ENCODE peak calls at places on chromosomes 1 and 21, in seven cellular contexts. C, D, M, A, F, Q and V are unnamed samples.

GRCh38 chr1:209688746-209689234 is 13.6 kb downstream of the G0S2 start:
- DNase-seq in C (no peak), D (peak; percentile 73), M (peak; percentile 51), A (no peak), F (no peak), Q (no peak), V (no peak)

GRCh38 chr21:33185852-33186251 is 43.9 kb upstream of the IFNAR2 start:
- DNase-seq in C (no peak), D (no peak), M (no peak), A (no peak), F (no peak), Q (no peak), V (no peak)

GRCh38 chr21:25960423-25960822 is 210.1 kb downstream of the APP start:
- DNase-seq in C (no peak), D (no peak), M (no peak), A (no peak), F (no peak), Q (no peak), V (no peak)

GRCh38 chr1:226985239-226985838 is 45.2 kb downstream of the COQ8A start:
- DNase-seq in C (no peak), D (no peak), M (no peak), A (no peak), F (peak; percentile 84), Q (no peak), V (no peak)

GRCh38 chr1:233704125-233704881 is 90.4 kb downstream of the KCNK1 start:
- DNase-seq in C (no peak), D (peak; percentile 6), M (peak; percentile 22), A (no peak), F (peak; percentile 80), Q (no peak), V (no peak)

GRCh38 chr1:170168263-170168662 is 22.5 kb downstream of the NTMT2 start:
- DNase-seq in C (no peak), D (peak; percentile 45), M (peak; percentile 48), A (no peak), F (no peak), Q (no peak), V (no peak)

GRCh38 chr1:223343692-223344091 is 20.3 kb downstream of the SUSD4 start:
- DNase-seq in C (no peak), D (peak; percentile 42), M (no peak), A (no peak), F (no peak), Q (no peak), V (no peak)

GRCh38 chr1:11298390-11299224 is 25.6 kb downstream of the UBIAD1 start:
- DNase-seq in C (no peak), D (no peak), M (no peak), A (no peak), F (no peak), Q (no peak), V (no peak)

GRCh38 chr1:17606826-17607440 is 67.4 kb downstream of the ARHGEF10L start:
- DNase-seq in C (peak; percentile 84), D (peak; percentile 77), M (peak; percentile 24), A (peak; percentile 88), F (no peak), Q (peak; percentile 72), V (peak; percentile 24)

GRCh38 chr1:19504796-19505693 is 19.7 kb upstream of the CAPZB start:
- DNase-seq in C (no peak), D (peak; percentile 99), M (peak; percentile 96), A (no peak), F (no peak), Q (peak; percentile 81), V (no peak)

GRCh38 chr1:163414778-163415177 is 93.0 kb downstream of the NUF2 start:
- DNase-seq in C (no peak), D (no peak), M (no peak), A (no peak), F (no peak), Q (no peak), V (no peak)

GRCh38 chr1:25566730-25567341 is 23.4 kb downstream of the LDLRAP1 start:
- DNase-seq in C (peak; percentile 83), D (peak; percentile 43), M (peak; percentile 81), A (peak; percentile 92), F (no peak), Q (peak; percentile 73), V (peak; percentile 74)

GRCh38 chr1:18200136-18200717 is 92.6 kb downstream of the IGSF21 start:
- DNase-seq in C (no peak), D (no peak), M (no peak), A (no peak), F (no peak), Q (no peak), V (no peak)

GRCh38 chr21:32735524-32735923 is 7.7 kb upstream of the SYNJ1 start:
- DNase-seq in C (no peak), D (no peak), M (no peak), A (no peak), F (no peak), Q (no peak), V (no peak)

GRCh38 chr1:197838836-197839235 is 63.6 kb upstream of the DENND1B start:
- DNase-seq in C (no peak), D (peak; percentile 70), M (peak; percentile 75), A (no peak), F (no peak), Q (no peak), V (no peak)

GRCh38 chr1:223870617-223871574 is 25.1 kb upstream of the TP53BP2 start:
- DNase-seq in C (no peak), D (peak; percentile 10), M (no peak), A (peak; percentile 65), F (peak; percentile 80), Q (no peak), V (no peak)

GRCh38 chr1:153125536-153125935 is 12.2 kb upstream of the SPRR2F start:
- DNase-seq in C (no peak), D (no peak), M (no peak), A (no peak), F (no peak), Q (no peak), V (no peak)

GRCh38 chr1:117857434-117857833 is 72.0 kb downstream of the GDAP2 start:
- DNase-seq in C (no peak), D (peak; percentile 6), M (no peak), A (no peak), F (no peak), Q (no peak), V (no peak)

GRCh38 chr21:29304577-29304976 is 5.9 kb downstream of the BACH1 start:
- DNase-seq in C (no peak), D (no peak), M (peak; percentile 21), A (no peak), F (no peak), Q (no peak), V (no peak)

GRCh38 chr1:230822092-230822581 is 46.2 kb downstream of the C1orf198 start:
- DNase-seq in C (no peak), D (no peak), M (no peak), A (peak; percentile 80), F (peak; percentile 92), Q (peak; percentile 40), V (no peak)

GRCh38 chr1:6105763-6106162 is 60.1 kb downstream of the KCNAB2 start:
- DNase-seq in C (no peak), D (no peak), M (no peak), A (no peak), F (no peak), Q (no peak), V (no peak)

GRCh38 chr1:6103854-6104530 is 58.3 kb downstream of the KCNAB2 start:
- DNase-seq in C (no peak), D (no peak), M (no peak), A (no peak), F (no peak), Q (no peak), V (no peak)

GRCh38 chr1:6106321-6106731 is 60.6 kb downstream of the KCNAB2 start:
- DNase-seq in C (no peak), D (no peak), M (no peak), A (no peak), F (no peak), Q (no peak), V (no peak)

GRCh38 chr1:6104631-6105030 is 58.9 kb downstream of the KCNAB2 start:
- DNase-seq in C (no peak), D (no peak), M (no peak), A (no peak), F (no peak), Q (no peak), V (no peak)

DNA sequence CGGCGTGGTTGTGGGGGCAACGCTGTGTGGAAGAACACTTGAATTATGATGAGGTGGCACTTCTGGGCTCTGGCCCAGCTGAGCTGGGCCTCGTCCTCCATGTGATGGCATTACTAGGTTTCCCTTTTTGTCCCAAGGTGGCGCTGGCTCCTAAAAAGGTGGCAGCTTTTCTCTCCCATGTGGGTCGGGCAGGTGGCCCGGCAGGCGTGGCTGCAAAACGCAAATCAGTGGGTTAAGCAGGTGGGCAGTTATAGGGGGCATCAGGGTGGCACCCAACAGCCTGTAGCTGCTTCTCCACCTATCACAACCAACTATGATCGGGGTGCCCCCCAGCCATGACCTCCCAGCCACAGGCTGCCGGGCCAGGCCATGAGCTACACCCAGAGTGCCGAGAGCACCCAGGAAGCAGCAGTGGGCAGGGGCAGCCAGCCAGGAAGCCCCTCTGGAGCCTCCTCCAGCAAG is 59.6 kb downstream of the KCNAB2 start:
- DNase-seq in C (no peak), D (no peak), M (no peak), A (no peak), F (no peak), Q (no peak), V (no peak)
- TF ChIP-seq CTCF in C (no peak), D (no peak), M (no peak), A (no peak), F (no peak), Q (no peak), V (no peak)

GRCh38 chr21:42123509-42123908 is 52.4 kb downstream of the UMODL1 start:
- DNase-seq in C (no peak), D (no peak), M (no peak), A (no peak), F (no peak), Q (no peak), V (no peak)
- H3K4me1 ChIP-seq in C (no peaks in the 10 kb centered on the region), D (no peaks in the 10 kb centered on the region), M (peaks cover 7% of the 10 kb centered on the region), A (no peaks in the 10 kb centered on the region), F (no peaks in the 10 kb centered on the region), Q (no peaks in the 10 kb centered on the region), V (peaks cover 8% of the 10 kb centered on the region)

DNA sequence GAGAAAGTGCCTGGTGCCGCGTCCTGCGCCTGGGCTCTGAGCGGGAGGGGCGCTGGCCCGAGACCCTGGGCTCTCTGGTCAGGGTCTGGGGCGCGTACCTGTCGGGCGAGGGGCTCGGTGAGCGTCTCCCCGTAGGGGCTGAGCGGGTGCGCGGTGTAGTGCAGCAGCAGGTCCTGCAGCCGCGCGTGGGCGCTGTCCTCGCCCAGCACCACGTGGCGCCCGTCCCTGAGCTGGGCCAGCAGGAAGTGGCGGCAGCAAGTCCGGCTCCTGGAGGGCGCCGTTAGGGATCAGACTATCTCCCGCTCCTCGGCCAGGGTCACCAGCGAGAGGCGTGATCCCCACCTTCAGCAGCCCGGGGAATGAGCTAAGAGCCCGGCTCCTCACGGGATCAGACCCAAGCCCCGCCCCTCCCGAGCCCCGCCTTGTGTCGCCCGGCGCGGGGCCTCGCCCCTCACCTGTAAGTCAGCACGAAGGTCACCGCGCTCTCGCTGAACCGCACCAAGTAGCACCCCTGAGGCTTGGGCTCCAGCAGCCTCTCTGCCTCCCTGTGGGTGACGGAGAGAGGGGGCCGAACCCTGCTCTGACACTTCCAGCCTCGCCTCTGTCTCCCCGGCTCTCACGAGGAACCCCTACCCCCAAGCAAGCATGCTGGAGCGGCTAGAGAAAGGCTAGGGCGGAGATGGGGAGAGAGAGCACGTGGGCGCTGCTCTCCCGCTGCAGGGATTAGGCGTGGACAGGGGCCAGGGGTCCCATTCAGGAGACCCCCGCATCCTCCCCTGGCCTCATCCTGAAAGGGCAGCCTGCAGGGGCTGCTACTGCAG is 2.7 kb downstream of the SH2D2A start:
- DNase-seq in C (peak; percentile 76), D (peak; percentile 65), M (peak; percentile 40), A (peak; percentile 77), F (no peak), Q (peak; percentile 49), V (peak; percentile 57)
- H3K27ac ChIP-seq in C (no peak overlapping the region), D (no peak overlapping the region), M (no peak overlapping the region), A (no peak overlapping the region), F (peak overlapping the region; percentile 64), Q (peak overlapping the region; percentile 79), V (peak overlapping the region; percentile 91)

GRCh38 chr1:3590951-3591865 is 20.1 kb downstream of the MEGF6 start:
- DNase-seq in C (no peak), D (no peak), M (no peak), A (no peak), F (no peak), Q (no peak), V (no peak)
- TF ChIP-seq CTCF in C (no peak), D (no peak), M (no peak), A (no peak), F (no peak), Q (no peak), V (no peak)